ENCODE peak calls at places on chromosomes 7 and 10, in nine cellular contexts. One of them, this sample, is unnamed.
A peak's percentile ranks its signal among the peaks of the same experiment; 100 is the strongest.

GRCh38 chr7:22667562-22668239 is 59.3 kb upstream of the IL6 start:
- DNase-seq in skeletal muscle cell: peak; percentile 43
- DNase-seq in AG09309: no peak
- DNase-seq in bronchial epithelial cell: peak; percentile 97
- DNase-seq in cardiac fibroblast: peak; percentile 75
- DNase-seq in CD8-positive, alpha-beta memory T cell: no peak
- DNase-seq in AG04450: peak; percentile 57
- DNase-seq in CD4-positive, CD25-positive, alpha-beta regulatory T cell: no peak
- DNase-seq in lower lobe of right lung: no peak
- DNase-seq in this sample: peak; percentile 48

GRCh38 chr10:71635251-71635866 is 84.2 kb downstream of the C10orf105 start:
- DNase-seq in skeletal muscle cell: no peak
- DNase-seq in AG09309: no peak
- DNase-seq in bronchial epithelial cell: no peak
- DNase-seq in cardiac fibroblast: no peak
- DNase-seq in CD8-positive, alpha-beta memory T cell: no peak
- DNase-seq in AG04450: no peak
- DNase-seq in CD4-positive, CD25-positive, alpha-beta regulatory T cell: no peak
- DNase-seq in lower lobe of right lung: no peak
- DNase-seq in this sample: no peak

GRCh38 chr7:121442845-121443244 is 46.7 kb upstream of the FAM3C start:
- DNase-seq in skeletal muscle cell: no peak
- DNase-seq in AG09309: no peak
- DNase-seq in bronchial epithelial cell: peak; percentile 56
- DNase-seq in cardiac fibroblast: no peak
- DNase-seq in CD8-positive, alpha-beta memory T cell: peak; percentile 33
- DNase-seq in AG04450: no peak
- DNase-seq in CD4-positive, CD25-positive, alpha-beta regulatory T cell: peak; percentile 54
- DNase-seq in lower lobe of right lung: no peak
- DNase-seq in this sample: no peak

GRCh38 chr7:20541615-20542349 is 73.7 kb upstream of the ABCB5 start:
- DNase-seq in skeletal muscle cell: no peak
- DNase-seq in AG09309: no peak
- DNase-seq in bronchial epithelial cell: peak; percentile 93
- DNase-seq in cardiac fibroblast: no peak
- DNase-seq in CD8-positive, alpha-beta memory T cell: no peak
- DNase-seq in AG04450: no peak
- DNase-seq in CD4-positive, CD25-positive, alpha-beta regulatory T cell: no peak
- DNase-seq in lower lobe of right lung: no peak
- DNase-seq in this sample: no peak

GRCh38 chr7:4561775-4562174 is 120.3 kb upstream of the FOXK1 start:
- DNase-seq in skeletal muscle cell: no peak
- DNase-seq in AG09309: no peak
- DNase-seq in bronchial epithelial cell: no peak
- DNase-seq in cardiac fibroblast: no peak
- DNase-seq in CD8-positive, alpha-beta memory T cell: no peak
- DNase-seq in AG04450: no peak
- DNase-seq in CD4-positive, CD25-positive, alpha-beta regulatory T cell: no peak
- DNase-seq in lower lobe of right lung: no peak
- DNase-seq in this sample: no peak

GRCh38 chr10:103758294-103758681 is 97.1 kb downstream of the SH3PXD2A start:
- DNase-seq in skeletal muscle cell: no peak
- DNase-seq in AG09309: no peak
- DNase-seq in bronchial epithelial cell: peak; percentile 93
- DNase-seq in cardiac fibroblast: peak; percentile 64
- DNase-seq in CD8-positive, alpha-beta memory T cell: no peak
- DNase-seq in AG04450: no peak
- DNase-seq in CD4-positive, CD25-positive, alpha-beta regulatory T cell: no peak
- DNase-seq in lower lobe of right lung: no peak
- DNase-seq in this sample: no peak

GRCh38 chr10:13971586-13972475 is 358.9 kb downstream of the FRMD4A start:
- DNase-seq in skeletal muscle cell: no peak
- DNase-seq in AG09309: no peak
- DNase-seq in bronchial epithelial cell: no peak
- DNase-seq in cardiac fibroblast: no peak
- DNase-seq in CD8-positive, alpha-beta memory T cell: no peak
- DNase-seq in AG04450: no peak
- DNase-seq in CD4-positive, CD25-positive, alpha-beta regulatory T cell: no peak
- DNase-seq in lower lobe of right lung: no peak
- DNase-seq in this sample: no peak

GRCh38 chr7:135247746-135248471 is 14.3 kb downstream of the STRA8 start:
- DNase-seq in skeletal muscle cell: no peak
- DNase-seq in AG09309: no peak
- DNase-seq in bronchial epithelial cell: no peak
- DNase-seq in cardiac fibroblast: no peak
- DNase-seq in CD8-positive, alpha-beta memory T cell: no peak
- DNase-seq in AG04450: no peak
- DNase-seq in CD4-positive, CD25-positive, alpha-beta regulatory T cell: no peak
- DNase-seq in lower lobe of right lung: no peak
- DNase-seq in this sample: no peak

GRCh38 chr7:107453388-107453787 is 16.5 kb upstream of the GPR22 start:
- DNase-seq in skeletal muscle cell: no peak
- DNase-seq in AG09309: no peak
- DNase-seq in bronchial epithelial cell: no peak
- DNase-seq in cardiac fibroblast: no peak
- DNase-seq in CD8-positive, alpha-beta memory T cell: no peak
- DNase-seq in AG04450: no peak
- DNase-seq in CD4-positive, CD25-positive, alpha-beta regulatory T cell: no peak
- DNase-seq in lower lobe of right lung: no peak
- DNase-seq in this sample: no peak

GRCh38 chr7:86926732-86927131 is 132.7 kb downstream of the ELAPOR2 start:
- DNase-seq in skeletal muscle cell: peak; percentile 9
- DNase-seq in AG09309: peak; percentile 24
- DNase-seq in bronchial epithelial cell: peak; percentile 49
- DNase-seq in cardiac fibroblast: peak; percentile 78
- DNase-seq in CD8-positive, alpha-beta memory T cell: peak; percentile 7
- DNase-seq in AG04450: no peak
- DNase-seq in CD4-positive, CD25-positive, alpha-beta regulatory T cell: peak; percentile 52
- DNase-seq in lower lobe of right lung: no peak
- DNase-seq in this sample: no peak

GRCh38 chr7:155166673-155167370 is 96.7 kb downstream of the HTR5A start:
- DNase-seq in skeletal muscle cell: peak; percentile 87
- DNase-seq in AG09309: peak; percentile 94
- DNase-seq in bronchial epithelial cell: no peak
- DNase-seq in cardiac fibroblast: no peak
- DNase-seq in CD8-positive, alpha-beta memory T cell: no peak
- DNase-seq in AG04450: peak; percentile 91
- DNase-seq in CD4-positive, CD25-positive, alpha-beta regulatory T cell: peak; percentile 37
- DNase-seq in lower lobe of right lung: no peak
- DNase-seq in this sample: no peak

GRCh38 chr7:67489881-67490280 is 493.2 kb downstream of the TYW1 start:
- DNase-seq in skeletal muscle cell: no peak
- DNase-seq in AG09309: no peak
- DNase-seq in bronchial epithelial cell: no peak
- DNase-seq in cardiac fibroblast: no peak
- DNase-seq in CD8-positive, alpha-beta memory T cell: no peak
- DNase-seq in AG04450: no peak
- DNase-seq in CD4-positive, CD25-positive, alpha-beta regulatory T cell: no peak
- DNase-seq in lower lobe of right lung: no peak
- DNase-seq in this sample: no peak

GRCh38 chr10:110176626-110177025 is 30.8 kb upstream of the MXI1 start:
- DNase-seq in skeletal muscle cell: no peak
- DNase-seq in AG09309: no peak
- DNase-seq in bronchial epithelial cell: no peak
- DNase-seq in cardiac fibroblast: no peak
- DNase-seq in CD8-positive, alpha-beta memory T cell: no peak
- DNase-seq in AG04450: no peak
- DNase-seq in CD4-positive, CD25-positive, alpha-beta regulatory T cell: no peak
- DNase-seq in lower lobe of right lung: no peak
- DNase-seq in this sample: no peak

GRCh38 chr10:122029503-122030199 is 40.7 kb downstream of the TACC2 start:
- DNase-seq in skeletal muscle cell: no peak
- DNase-seq in AG09309: no peak
- DNase-seq in bronchial epithelial cell: no peak
- DNase-seq in cardiac fibroblast: no peak
- DNase-seq in CD8-positive, alpha-beta memory T cell: no peak
- DNase-seq in AG04450: no peak
- DNase-seq in CD4-positive, CD25-positive, alpha-beta regulatory T cell: no peak
- DNase-seq in lower lobe of right lung: no peak
- DNase-seq in this sample: no peak

GRCh38 chr7:82745820-82746219 is 302.2 kb upstream of the CACNA2D1 start:
- DNase-seq in skeletal muscle cell: no peak
- DNase-seq in AG09309: no peak
- DNase-seq in bronchial epithelial cell: no peak
- DNase-seq in cardiac fibroblast: no peak
- DNase-seq in CD8-positive, alpha-beta memory T cell: no peak
- DNase-seq in AG04450: no peak
- DNase-seq in CD4-positive, CD25-positive, alpha-beta regulatory T cell: no peak
- DNase-seq in lower lobe of right lung: no peak
- DNase-seq in this sample: no peak

GRCh38 chr10:35135861-35136260 is 9.2 kb downstream of the CREM start:
- DNase-seq in skeletal muscle cell: no peak
- DNase-seq in AG09309: no peak
- DNase-seq in bronchial epithelial cell: no peak
- DNase-seq in cardiac fibroblast: no peak
- DNase-seq in CD8-positive, alpha-beta memory T cell: peak; percentile 17
- DNase-seq in AG04450: no peak
- DNase-seq in CD4-positive, CD25-positive, alpha-beta regulatory T cell: peak; percentile 70
- DNase-seq in lower lobe of right lung: no peak
- DNase-seq in this sample: no peak

GRCh38 chr10:35129185-35129674 is 2.6 kb downstream of the CREM start:
- DNase-seq in skeletal muscle cell: no peak
- DNase-seq in AG09309: no peak
- DNase-seq in bronchial epithelial cell: no peak
- DNase-seq in cardiac fibroblast: no peak
- DNase-seq in CD8-positive, alpha-beta memory T cell: no peak
- DNase-seq in AG04450: no peak
- DNase-seq in CD4-positive, CD25-positive, alpha-beta regulatory T cell: no peak
- DNase-seq in lower lobe of right lung: no peak
- DNase-seq in this sample: no peak

GRCh38 chr10:35133586-35133985 is 6.9 kb downstream of the CREM start:
- DNase-seq in skeletal muscle cell: no peak
- DNase-seq in AG09309: no peak
- DNase-seq in bronchial epithelial cell: no peak
- DNase-seq in cardiac fibroblast: no peak
- DNase-seq in CD8-positive, alpha-beta memory T cell: no peak
- DNase-seq in AG04450: no peak
- DNase-seq in CD4-positive, CD25-positive, alpha-beta regulatory T cell: no peak
- DNase-seq in lower lobe of right lung: no peak
- DNase-seq in this sample: no peak

GRCh38 chr10:35130588-35131146 is 4.0 kb downstream of the CREM start:
- DNase-seq in skeletal muscle cell: no peak
- DNase-seq in AG09309: no peak
- DNase-seq in bronchial epithelial cell: peak; percentile 24
- DNase-seq in cardiac fibroblast: no peak
- DNase-seq in CD8-positive, alpha-beta memory T cell: no peak
- DNase-seq in AG04450: no peak
- DNase-seq in CD4-positive, CD25-positive, alpha-beta regulatory T cell: peak; percentile 49
- DNase-seq in lower lobe of right lung: no peak
- DNase-seq in this sample: no peak

GRCh38 chr10:35132727-35133126 is 6.1 kb downstream of the CREM start:
- DNase-seq in skeletal muscle cell: no peak
- DNase-seq in AG09309: no peak
- DNase-seq in bronchial epithelial cell: no peak
- DNase-seq in cardiac fibroblast: no peak
- DNase-seq in CD8-positive, alpha-beta memory T cell: no peak
- DNase-seq in AG04450: no peak
- DNase-seq in CD4-positive, CD25-positive, alpha-beta regulatory T cell: no peak
- DNase-seq in lower lobe of right lung: no peak
- DNase-seq in this sample: no peak
- H3K4me3 ChIP-seq in skeletal muscle cell: no peak overlapping the region
- H3K4me3 ChIP-seq in AG09309: no peak overlapping the region
- H3K4me3 ChIP-seq in bronchial epithelial cell: no peak overlapping the region
- H3K4me3 ChIP-seq in cardiac fibroblast: no peak overlapping the region
- H3K4me3 ChIP-seq in CD8-positive, alpha-beta memory T cell: no peak overlapping the region
- H3K4me3 ChIP-seq in AG04450: no peak overlapping the region
- H3K4me3 ChIP-seq in CD4-positive, CD25-positive, alpha-beta regulatory T cell: peak overlapping the region; percentile 72
- H3K4me3 ChIP-seq in lower lobe of right lung: no peak overlapping the region
- H3K4me3 ChIP-seq in this sample: no peak overlapping the region

DNA sequence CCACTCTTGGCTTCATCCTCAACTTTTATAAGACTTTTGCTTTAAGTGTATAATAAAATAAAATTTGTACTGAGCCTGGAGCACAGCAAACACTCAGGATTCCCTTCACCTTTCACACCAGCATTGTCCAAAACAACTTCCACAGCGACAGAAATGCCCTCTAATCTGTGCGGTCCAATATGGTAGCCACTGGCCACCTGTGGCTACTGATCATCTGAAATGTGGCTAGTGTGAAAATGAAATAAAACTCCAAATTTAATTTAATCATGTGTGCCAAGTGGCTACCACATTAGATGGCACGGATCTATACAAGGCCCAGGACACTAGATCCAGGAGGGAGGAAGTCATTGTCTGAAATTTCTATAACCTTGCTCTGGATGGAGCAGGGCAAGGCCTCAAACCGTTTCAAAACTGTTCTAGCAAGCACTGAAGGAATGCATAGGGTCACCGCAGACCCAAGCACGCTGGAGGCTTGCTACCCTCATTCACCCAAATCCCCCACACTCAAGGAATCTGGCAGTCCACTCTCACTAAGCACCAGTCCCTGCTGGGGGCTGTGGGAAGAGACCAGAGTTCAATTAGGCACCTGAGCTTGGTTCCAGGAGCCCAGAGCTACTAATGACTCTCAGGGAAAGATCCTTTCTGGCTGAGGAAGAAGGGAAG is 6.3 kb upstream of the MYO1G start:
- DNase-seq in skeletal muscle cell: no peak
- DNase-seq in AG09309: no peak
- DNase-seq in bronchial epithelial cell: no peak
- DNase-seq in cardiac fibroblast: no peak
- DNase-seq in CD8-positive, alpha-beta memory T cell: no peak
- DNase-seq in AG04450: no peak
- DNase-seq in CD4-positive, CD25-positive, alpha-beta regulatory T cell: no peak
- DNase-seq in lower lobe of right lung: no peak
- DNase-seq in this sample: no peak
- H3K4me3 ChIP-seq in skeletal muscle cell: peak overlapping the region; percentile 93
- H3K4me3 ChIP-seq in AG09309: peak overlapping the region; percentile 79
- H3K4me3 ChIP-seq in bronchial epithelial cell: peak overlapping the region; percentile 80
- H3K4me3 ChIP-seq in cardiac fibroblast: peak overlapping the region; percentile 54
- H3K4me3 ChIP-seq in CD8-positive, alpha-beta memory T cell: peak overlapping the region; percentile 90
- H3K4me3 ChIP-seq in AG04450: peak overlapping the region; percentile 90
- H3K4me3 ChIP-seq in CD4-positive, CD25-positive, alpha-beta regulatory T cell: peak overlapping the region; percentile 83
- H3K4me3 ChIP-seq in lower lobe of right lung: peak overlapping the region; percentile 75
- H3K4me3 ChIP-seq in this sample: peak overlapping the region; percentile 73

DNA sequence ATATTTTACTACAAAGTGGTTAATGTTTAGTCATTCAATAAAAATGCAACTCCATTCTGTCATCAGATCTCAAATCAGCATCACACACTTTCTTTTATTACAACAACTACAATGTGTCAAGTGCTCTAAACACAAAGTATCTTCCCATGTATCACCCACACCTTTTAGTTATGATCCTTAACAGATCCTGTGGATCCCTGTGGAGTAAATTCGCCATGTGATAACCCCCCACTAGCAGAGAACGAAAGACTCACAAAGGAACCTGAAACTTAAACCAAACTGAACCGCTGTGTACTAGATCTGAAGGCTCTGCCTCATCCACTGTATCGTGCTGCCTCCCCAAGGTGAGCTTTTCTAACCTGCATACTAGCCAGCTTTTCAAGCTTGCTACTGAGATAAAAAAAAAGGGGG is 1.8 kb downstream of the DPY19L1 start:
- DNase-seq in skeletal muscle cell: no peak
- DNase-seq in AG09309: no peak
- DNase-seq in bronchial epithelial cell: peak; percentile 59
- DNase-seq in cardiac fibroblast: peak; percentile 56
- DNase-seq in CD8-positive, alpha-beta memory T cell: peak; percentile 11
- DNase-seq in AG04450: no peak
- DNase-seq in CD4-positive, CD25-positive, alpha-beta regulatory T cell: peak; percentile 67
- DNase-seq in lower lobe of right lung: no peak
- DNase-seq in this sample: no peak
- H3K4me3 ChIP-seq in skeletal muscle cell: peak overlapping the region; percentile 75
- H3K4me3 ChIP-seq in AG09309: peak overlapping the region; percentile 76
- H3K4me3 ChIP-seq in bronchial epithelial cell: no peak overlapping the region
- H3K4me3 ChIP-seq in cardiac fibroblast: peak overlapping the region; percentile 81
- H3K4me3 ChIP-seq in CD8-positive, alpha-beta memory T cell: peak overlapping the region; percentile 70
- H3K4me3 ChIP-seq in AG04450: peak overlapping the region; percentile 76
- H3K4me3 ChIP-seq in CD4-positive, CD25-positive, alpha-beta regulatory T cell: peak overlapping the region; percentile 71
- H3K4me3 ChIP-seq in lower lobe of right lung: peak overlapping the region; percentile 76
- H3K4me3 ChIP-seq in this sample: peak overlapping the region; percentile 87

GRCh38 chr7:26278769-26279168 is 12.9 kb upstream of the SNX10 start:
- DNase-seq in skeletal muscle cell: no peak
- DNase-seq in AG09309: no peak
- DNase-seq in bronchial epithelial cell: peak; percentile 42
- DNase-seq in cardiac fibroblast: peak; percentile 7
- DNase-seq in CD8-positive, alpha-beta memory T cell: no peak
- DNase-seq in AG04450: no peak
- DNase-seq in CD4-positive, CD25-positive, alpha-beta regulatory T cell: peak; percentile 45
- DNase-seq in lower lobe of right lung: no peak
- DNase-seq in this sample: peak; percentile 39
- H3K4me3 ChIP-seq in skeletal muscle cell: no peak overlapping the region
- H3K4me3 ChIP-seq in AG09309: no peak overlapping the region
- H3K4me3 ChIP-seq in bronchial epithelial cell: no peak overlapping the region
- H3K4me3 ChIP-seq in cardiac fibroblast: no peak overlapping the region
- H3K4me3 ChIP-seq in CD8-positive, alpha-beta memory T cell: no peak overlapping the region
- H3K4me3 ChIP-seq in AG04450: no peak overlapping the region
- H3K4me3 ChIP-seq in CD4-positive, CD25-positive, alpha-beta regulatory T cell: no peak overlapping the region
- H3K4me3 ChIP-seq in lower lobe of right lung: no peak overlapping the region
- H3K4me3 ChIP-seq in this sample: peak overlapping the region; percentile 29